ENCODE peak calls at places on chromosome 21, in ten cellular contexts. Y is effector CD4-positive, alpha-beta T cell; W is progenitor cell of endocrine pancreas; V is fibroblast of mammary gland; M is stimulated activated CD4-positive, alpha-beta T cell treated with anti-CD3 and anti-CD28 coated beads, Interleukin-4, amount 100 ng/mL, for 1 hour; G is uterus; U is activated CD4-positive, alpha-beta T cell treated with anti-CD3 and anti-CD28 coated beads, Interleukin-2, amount 10 ng/mL, durations not matched to agents 7 days and 5 days; T is dorsolateral prefrontal cortex; N is stimulated activated CD8-positive, alpha-beta memory T cell treated with anti-CD3 and anti-CD28 coated beads, Interleukin-4, amount 100 ng/mL, for 24 hours; O is GM23248. J is an unnamed sample.
A peak's percentile ranks its signal among the peaks of the same experiment; 100 is the strongest.

GRCh38 chr21:16124397-16125130 is 394.8 kb downstream of the USP25 start:
- DNase-seq in U (no peak), Y (no peak), V (peak; percentile 95), O (peak; percentile 90), M (no peak), T (no peak), G (peak; percentile 62), W (no peak), N (no peak), J (no peak)

GRCh38 chr21:42724226-42724920 is 71.0 kb downstream of the PDE9A start:
- DNase-seq in O (peak; percentile 90), W (no peak), G (peak; percentile 28), M (no peak), Y (no peak), N (no peak), U (no peak), T (no peak), V (peak; percentile 93), J (no peak)

GRCh38 chr21:25660233-25660632 is 21.2 kb downstream of the JAM2 start:
- DNase-seq in W (no peak), T (no peak), G (no peak), V (no peak), Y (no peak), O (no peak), M (no peak), U (no peak), N (no peak), J (no peak)

GRCh38 chr21:15221799-15222386 is 157.1 kb upstream of the NRIP1 start:
- DNase-seq in T (no peak), Y (no peak), N (no peak), M (no peak), O (peak; percentile 86), U (no peak), W (no peak), V (peak; percentile 99), G (no peak), J (no peak)

GRCh38 chr21:33663241-33663640 is 20.9 kb downstream of the ITSN1 start:
- DNase-seq in G (no peak), V (peak; percentile 41), Y (no peak), N (no peak), W (no peak), M (no peak), T (no peak), U (no peak), O (peak; percentile 56), J (no peak)

GRCh38 chr21:27001526-27001925 is 34.6 kb upstream of the ADAMTS5 start:
- DNase-seq in V (no peak), Y (no peak), G (no peak), M (no peak), N (no peak), O (peak; percentile 17), W (no peak), U (no peak), T (no peak), J (no peak)

GRCh38 chr21:45923146-45923545 is 58.4 kb upstream of the COL6A1 start:
- DNase-seq in W (peak; percentile 62), Y (peak; percentile 59), O (peak; percentile 87), M (peak; percentile 68), V (peak; percentile 58), U (peak; percentile 50), T (peak; percentile 82), G (peak; percentile 73), N (peak; percentile 55), J (peak; percentile 74)

GRCh38 chr21:43954042-43954441 is 58.1 kb upstream of the TRAPPC10 start:
- DNase-seq in V (no peak), O (no peak), W (no peak), U (no peak), M (no peak), Y (no peak), N (no peak), G (no peak), T (no peak), J (no peak)

GRCh38 chr21:46385846-46386725 is 62.1 kb downstream of the PCNT start:
- DNase-seq in M (no peak), N (no peak), U (no peak), T (no peak), V (no peak), O (no peak), G (no peak), W (no peak), Y (no peak), J (no peak)

GRCh38 chr21:14900611-14901010 is 164.2 kb downstream of the NRIP1 start:
- DNase-seq in Y (no peak), N (no peak), V (peak; percentile 66), O (peak; percentile 71), T (no peak), U (no peak), G (no peak), M (no peak), W (no peak), J (no peak)

GRCh38 chr21:41858466-41859296 is 20.5 kb downstream of the PRDM15 start:
- DNase-seq in G (no peak), V (no peak), U (no peak), N (no peak), W (no peak), M (no peak), Y (no peak), O (no peak), T (no peak), J (no peak)

GRCh38 chr21:32698971-32699693 is 28.7 kb downstream of the SYNJ1 start:
- DNase-seq in W (no peak), N (no peak), U (no peak), M (no peak), V (no peak), Y (no peak), T (no peak), G (no peak), O (no peak), J (no peak)

GRCh38 chr21:42171091-42172053 is 47.6 kb upstream of the ABCG1 start:
- DNase-seq in N (no peak), T (peak; percentile 75), W (no peak), O (peak; percentile 30), Y (no peak), M (no peak), G (peak; percentile 42), U (no peak), V (peak; percentile 5), J (no peak)

GRCh38 chr21:45430521-45431501 is 25.8 kb downstream of the COL18A1 start:
- DNase-seq in G (no peak), N (no peak), M (no peak), T (no peak), W (peak; percentile 53), Y (no peak), O (no peak), U (no peak), V (peak; percentile 46), J (no peak)

GRCh38 chr21:37684115-37684493 is 232.2 kb downstream of the KCNJ6 start:
- DNase-seq in V (no peak), G (no peak), U (no peak), T (no peak), O (no peak), M (no peak), Y (no peak), N (no peak), W (no peak), J (no peak)

GRCh38 chr21:30126575-30126974 is 40.0 kb downstream of the CLDN17 start:
- DNase-seq in G (no peak), U (no peak), W (no peak), M (no peak), T (no peak), O (no peak), N (no peak), V (no peak), Y (no peak), J (no peak)

GRCh38 chr21:42388740-42389448 is 7.0 kb downstream of the TMPRSS3 start:
- DNase-seq in Y (no peak), G (no peak), O (no peak), U (no peak), W (peak; percentile 47), N (no peak), T (no peak), M (no peak), V (no peak), J (no peak)